ENCODE peak calls at places on chromosomes 7 and 10, in ten cellular contexts. S is heart left ventricle; K is GM23338; O is left ventricle myocardium inferior; E is GM12878; D is A549; X is hepatocyte; L is SJSA1; U is upper lobe of right lung; H is naive thymus-derived CD4-positive, alpha-beta T cell. N is an unnamed sample. For H3K4me1, the result is how much of the 10 kb centered on the place peaks cover.

GRCh38 chr10:34139559-34139958 is 675.5 kb downstream of the PARD3 start:
- DNase-seq in S (no peak), K (no peak), O (no peak), E (no peak), D (no peak), X (no peak), L (no peak), U (no peak), H (no peak), N (no peak)

GRCh38 chr10:125553091-125553490 is 129.9 kb downstream of the TEX36 start:
- DNase-seq in S (no peak), K (no peak), O (no peak), E (no peak), D (no peak), X (no peak), L (no peak), U (no peak), H (no peak), N (no peak)

GRCh38 chr7:36851382-36851781 is 127.1 kb upstream of the AOAH start:
- DNase-seq in S (no peak), K (no peak), O (no peak), E (no peak), D (no peak), X (no peak), L (no peak), U (no peak), H (no peak), N (no peak)

GRCh38 chr10:49664842-49665355 is 14.6 kb upstream of the C10orf53 start:
- DNase-seq in S (no peak), K (no peak), O (no peak), E (no peak), D (no peak), X (no peak), L (no peak), U (no peak), H (no peak), N (no peak)

GRCh38 chr7:123637203-123637602 is 18.5 kb upstream of the LMOD2 start:
- DNase-seq in S (no peak), K (peak), O (no peak), E (no peak), D (no peak), X (no peak), L (no peak), U (no peak), H (no peak), N (no peak)

GRCh38 chr10:67697646-67698245 is 1.8 kb upstream of the CTNNA3 start:
- DNase-seq in S (peak), K (peak), O (no peak), E (no peak), D (peak), X (peak), L (no peak), U (no peak), H (peak), N (peak)

GRCh38 chr7:107233981-107234380 is 65.2 kb downstream of the HBP1 start:
- DNase-seq in S (no peak), K (no peak), O (no peak), E (no peak), D (no peak), X (no peak), L (no peak), U (no peak), H (no peak), N (no peak)

GRCh38 chr10:102455893-102456471 is 4.6 kb upstream of the C10orf95 start:
- DNase-seq in S (no peak), K (peak), O (no peak), E (no peak), D (no peak), X (peak), L (no peak), U (no peak), H (no peak), N (no peak)

GRCh38 chr10:82256275-82256674 is 381.3 kb downstream of the NRG3 start:
- DNase-seq in S (no peak), K (peak), O (no peak), E (no peak), D (no peak), X (no peak), L (no peak), U (no peak), H (no peak), N (no peak)

GRCh38 chr10:81145975-81146374 is 608.3 kb downstream of the SH2D4B start:
- DNase-seq in S (no peak), K (no peak), O (no peak), E (no peak), D (no peak), X (no peak), L (no peak), U (no peak), H (no peak), N (no peak)

GRCh38 chr7:155398944-155399343 is 59.0 kb upstream of the EN2 start:
- DNase-seq in S (no peak), K (no peak), O (no peak), E (no peak), D (no peak), X (no peak), L (no peak), U (no peak), H (no peak), N (peak)

GRCh38 chr7:99618726-99619125 is 2.0 kb downstream of the ZSCAN25 start:
- DNase-seq in S (no peak), K (no peak), O (no peak), E (no peak), D (peak), X (peak), L (peak), U (no peak), H (no peak), N (no peak)

GRCh38 chr10:48772059-48772458 is 87.4 kb downstream of the WDFY4 start:
- DNase-seq in S (no peak), K (no peak), O (no peak), E (no peak), D (no peak), X (no peak), L (no peak), U (no peak), H (no peak), N (no peak)

GRCh38 chr10:98268694-98269386 is 846 bp upstream of the LOXL4 start:
- DNase-seq in S (no peak), K (peak), O (no peak), E (no peak), D (peak), X (no peak), L (no peak), U (no peak), H (no peak), N (no peak)

GRCh38 chr7:112202819-112203218 is 3.4 kb downstream of the DOCK4 start:
- DNase-seq in S (no peak), K (no peak), O (no peak), E (no peak), D (no peak), X (peak), L (no peak), U (no peak), H (peak), N (peak)

GRCh38 chr10:72740526-72740925 is 48.6 kb downstream of the MCU start:
- DNase-seq in S (peak), K (no peak), O (peak), E (no peak), D (peak), X (peak), L (no peak), U (no peak), H (no peak), N (no peak)

GRCh38 chr7:103462358-103462757 is 16.4 kb upstream of the SLC26A5 start:
- DNase-seq in S (no peak), K (no peak), O (no peak), E (no peak), D (no peak), X (no peak), L (no peak), U (no peak), H (no peak), N (no peak)

GRCh38 chr10:78155722-78156121 is 122.1 kb downstream of the RPS24 start:
- DNase-seq in S (no peak), K (no peak), O (no peak), E (no peak), D (no peak), X (no peak), L (no peak), U (no peak), H (no peak), N (no peak)

GRCh38 chr10:72663971-72664370 is 28.0 kb upstream of the MCU start:
- DNase-seq in S (no peak), K (no peak), O (no peak), E (no peak), D (no peak), X (no peak), L (no peak), U (no peak), H (no peak), N (no peak)

GRCh38 chr7:129006636-129007414 is 48.1 kb downstream of the TNPO3 start:
- DNase-seq in S (no peak), K (no peak), O (no peak), E (no peak), D (no peak), X (no peak), L (no peak), U (no peak), H (no peak), N (no peak)

GRCh38 chr7:82050134-82050533 is 280.3 kb upstream of the HGF start:
- DNase-seq in S (no peak), K (peak), O (no peak), E (no peak), D (peak), X (peak), L (peak), U (no peak), H (no peak), N (no peak)

GRCh38 chr10:67612577-67613537 is 83.1 kb downstream of the CTNNA3 start:
- DNase-seq in S (no peak), K (no peak), O (no peak), E (peak), D (no peak), X (no peak), L (peak), U (no peak), H (peak), N (no peak)

GRCh38 chr10:7231420-7232414 is 179.1 kb downstream of the SFMBT2 start:
- DNase-seq in S (no peak), K (no peak), O (no peak), E (no peak), D (no peak), X (no peak), L (no peak), U (no peak), H (no peak), N (no peak)

GRCh38 chr7:33597181-33597580 is 308.2 kb upstream of the BMPER start:
- DNase-seq in S (no peak), K (no peak), O (no peak), E (no peak), D (no peak), X (no peak), L (no peak), U (no peak), H (no peak), N (no peak)

GRCh38 chr7:29609162-29610030 is 45.8 kb downstream of the PRR15 start:
- DNase-seq in S (no peak), K (peak), O (no peak), E (no peak), D (peak), X (peak), L (no peak), U (no peak), H (no peak), N (no peak)

GRCh38 chr7:568681-569035 is 49.0 kb upstream of the PDGFA start:
- DNase-seq in S (peak), K (no peak), O (peak), E (no peak), D (no peak), X (peak), L (no peak), U (no peak), H (no peak), N (peak)

GRCh38 chr7:110856704-110857103 is 234.2 kb upstream of the LRRN3 start:
- DNase-seq in S (no peak), K (peak), O (no peak), E (no peak), D (no peak), X (no peak), L (no peak), U (no peak), H (no peak), N (no peak)

GRCh38 chr10:8060010-8060703 is 5.7 kb downstream of the GATA3 start:
- DNase-seq in S (no peak), K (peak), O (no peak), E (peak), D (no peak), X (peak), L (no peak), U (no peak), H (peak), N (no peak)

GRCh38 chr7:5296015-5296621 is 13.4 kb downstream of the SLC29A4 start:
- DNase-seq in S (no peak), K (peak), O (no peak), E (no peak), D (no peak), X (no peak), L (no peak), U (no peak), H (peak), N (no peak)

GRCh38 chr10:103640436-103641181 is 147.1 kb downstream of the NEURL1 start:
- DNase-seq in S (no peak), K (no peak), O (no peak), E (no peak), D (no peak), X (no peak), L (no peak), U (no peak), H (no peak), N (peak)

GRCh38 chr7:95404316-95404715 is 8.1 kb upstream of the PON3 start:
- DNase-seq in S (peak), K (no peak), O (peak), E (no peak), D (no peak), X (no peak), L (no peak), U (no peak), H (no peak), N (peak)

GRCh38 chr7:100585511-100586265 is at the start of gene LRCH4:
- DNase-seq in S (peak), K (peak), O (no peak), E (no peak), D (peak), X (peak), L (no peak), U (peak), H (peak), N (peak)

GRCh38 chr7:30896783-30897617 is 14.7 kb upstream of the AQP1 start:
- DNase-seq in S (no peak), K (no peak), O (no peak), E (no peak), D (no peak), X (no peak), L (no peak), U (peak), H (no peak), N (peak)

GRCh38 chr7:98213874-98214810 is 2.9 kb downstream of the BHLHA15 start:
- DNase-seq in S (no peak), K (no peak), O (peak), E (no peak), D (no peak), X (no peak), L (no peak), U (peak), H (no peak), N (no peak)

GRCh38 chr10:104109908-104110662 is 11.9 kb upstream of the SFR1 start:
- DNase-seq in S (no peak), K (no peak), O (no peak), E (peak), D (peak), X (peak), L (no peak), U (no peak), H (no peak), N (no peak)

GRCh38 chr10:75538144-75538543 is 106.7 kb downstream of the LRMDA start:
- DNase-seq in S (no peak), K (peak), O (no peak), E (no peak), D (no peak), X (no peak), L (no peak), U (no peak), H (no peak), N (no peak)

GRCh38 chr10:61835069-61835908 is 66.2 kb upstream of the ARID5B start:
- DNase-seq in S (no peak), K (peak), O (no peak), E (peak), D (peak), X (peak), L (no peak), U (no peak), H (peak), N (no peak)

GRCh38 chr10:18659784-18660561 is 742 bp downstream of the ARL5B start:
- DNase-seq in S (no peak), K (peak), O (no peak), E (peak), D (no peak), X (peak), L (no peak), U (no peak), H (no peak), N (no peak)

GRCh38 chr7:139645572-139646523 is 122.4 kb downstream of the CLEC2L start:
- DNase-seq in S (peak), K (peak), O (peak), E (peak), D (peak), X (peak), L (peak), U (peak), H (peak), N (peak)

DNA sequence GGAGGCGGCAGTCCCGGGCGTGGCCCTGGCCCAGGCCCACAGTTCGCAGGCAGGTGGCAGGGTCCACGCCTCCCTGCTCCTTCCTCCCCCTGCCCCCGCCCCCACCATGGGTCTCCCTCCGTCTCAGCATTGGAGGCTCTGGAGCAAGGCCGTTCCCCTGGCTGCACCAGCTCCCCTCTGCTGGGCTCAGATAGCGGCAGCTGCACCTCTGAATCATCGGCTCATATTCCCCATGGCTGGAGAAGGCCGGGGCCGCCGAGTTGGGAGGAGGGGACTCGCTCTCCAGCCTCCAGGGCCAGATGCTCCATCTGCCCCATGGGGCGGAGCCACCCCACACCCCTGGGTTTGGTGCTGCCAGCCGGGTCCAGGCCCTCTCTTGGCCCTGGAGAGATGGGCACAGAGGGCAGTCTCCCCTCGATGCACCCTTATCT is 145.0 kb downstream of the ELFN1 start:
- DNase-seq in S (no peak), K (no peak), O (no peak), E (no peak), D (no peak), X (no peak), L (no peak), U (no peak), H (no peak), N (no peak)
- H3K4me1 ChIP-seq in S (under half), K (under half), O (under half), E (under half), D (under half), X (under half), L (under half), U (under half), H (under half), N (under half)

DNA sequence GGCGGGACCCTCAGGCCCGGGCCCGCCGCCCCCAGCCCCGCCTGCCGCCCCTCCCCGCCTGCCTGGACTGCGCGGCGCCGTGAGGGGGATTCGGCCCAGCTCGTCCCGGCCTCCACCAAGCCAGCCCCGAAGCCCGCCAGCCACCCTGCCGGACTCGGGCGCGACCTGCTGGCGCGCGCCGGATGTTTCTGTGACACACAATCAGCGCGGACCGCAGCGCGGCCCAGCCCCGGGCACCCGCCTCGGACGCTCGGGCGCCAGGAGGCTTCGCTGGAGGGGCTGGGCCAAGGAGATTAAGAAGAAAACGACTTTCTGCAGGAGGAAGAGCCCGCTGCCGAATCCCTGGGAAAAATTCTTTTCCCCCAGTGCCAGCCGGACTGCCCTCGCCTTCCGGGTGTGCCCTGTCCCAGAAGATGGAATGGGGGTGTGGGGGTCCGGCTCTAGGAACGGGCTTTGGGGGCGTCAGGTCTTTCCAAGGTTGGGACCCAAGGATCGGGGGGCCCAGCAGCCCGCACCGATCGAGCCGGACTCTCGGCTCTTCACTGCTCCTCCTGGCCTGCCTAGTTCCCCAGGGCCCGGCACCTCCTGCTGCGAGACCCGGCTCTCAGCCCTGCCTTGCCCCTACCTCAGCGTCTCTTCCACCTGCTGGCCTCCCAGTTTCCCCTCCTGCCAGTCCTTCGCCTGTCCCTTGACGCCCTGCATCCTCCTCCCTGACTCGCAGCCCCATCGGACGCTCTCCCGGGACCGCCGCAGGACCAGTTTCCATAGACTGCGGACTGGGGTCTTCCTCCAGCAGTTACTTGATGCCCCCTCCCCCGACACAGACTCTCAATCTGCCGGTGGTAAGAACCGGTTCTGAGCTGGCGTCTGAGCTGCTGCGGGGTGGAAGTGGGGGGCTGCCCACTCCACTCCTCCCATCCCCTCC is 82.7 kb downstream of the PAX2 start:
- DNase-seq in S (no peak), K (peak), O (peak), E (no peak), D (peak), X (peak), L (peak), U (no peak), H (no peak), N (peak)
- H3K4me3 ChIP-seq in S (peak), K (peak), O (peak), E (peak), D (peak), X (no peak), L (peak), U (peak), H (peak), N (peak)

GRCh38 chr10:92720306-92721165 is 30.8 kb downstream of the HHEX start:
- DNase-seq in S (no peak), K (no peak), O (no peak), E (no peak), D (no peak), X (no peak), L (no peak), U (no peak), H (no peak), N (no peak)
- H3K4me1 ChIP-seq in S (under half), K (under half), O (under half), E (under half), D (under half), X (under half), L (under half), U (under half), H (under half), N (under half)

GRCh38 chr10:131650771-131651673 is 249.8 kb upstream of the PPP2R2D start:
- DNase-seq in S (no peak), K (no peak), O (no peak), E (no peak), D (no peak), X (no peak), L (no peak), U (peak), H (no peak), N (no peak)
- H3K4me3 ChIP-seq in S (no peak), K (peak), O (no peak), E (no peak), D (no peak), X (no peak), L (no peak), U (no peak), H (no peak), N (no peak)

DNA sequence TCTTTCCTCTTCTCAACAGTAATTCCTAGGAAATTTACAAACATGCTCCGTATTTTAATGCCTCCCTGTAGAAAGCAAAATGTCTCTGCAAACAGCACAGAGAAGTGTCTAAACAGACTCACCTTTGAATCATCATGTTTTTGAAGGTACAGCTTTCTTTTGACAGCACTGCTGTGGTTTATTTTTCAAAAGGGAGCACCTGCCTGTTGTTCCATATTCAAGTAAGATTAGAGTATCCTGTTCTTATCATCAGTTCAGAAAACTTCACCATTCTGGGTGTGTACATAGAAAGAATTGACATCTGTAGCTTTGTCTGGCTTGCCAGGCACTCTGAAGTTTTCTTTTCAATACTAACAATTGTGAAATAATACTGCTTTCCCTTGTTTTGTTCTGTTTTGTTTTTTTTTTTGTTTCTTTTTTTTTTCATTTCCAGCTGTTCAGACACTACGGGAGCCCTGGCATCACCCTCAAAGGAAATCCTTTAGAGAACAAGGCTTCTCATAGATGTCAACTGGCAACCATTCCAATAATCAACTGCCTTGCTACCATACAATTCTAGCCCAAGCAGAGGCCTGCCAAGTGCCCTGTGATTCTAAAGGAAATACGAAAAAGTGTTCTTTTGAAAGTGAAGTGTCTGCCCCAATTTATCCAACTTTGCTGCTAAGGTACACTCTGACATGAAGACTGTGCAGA is 275.9 kb downstream of the PRPF18 start:
- DNase-seq in S (no peak), K (no peak), O (no peak), E (no peak), D (no peak), X (no peak), L (no peak), U (no peak), H (peak), N (no peak)
- H3K4me1 ChIP-seq in S (under half), K (under half), O (half or more), E (under half), D (under half), X (under half), L (under half), U (under half), H (under half), N (under half)

N was measured in testis.